ENCODE peak calls at places on chromosome 11, in six cellular contexts. One of them, this sample, is unnamed.
A peak's percentile ranks its signal among the peaks of the same experiment; 100 is the strongest.

GRCh38 chr11:62108017-62108750 is 15.6 kb upstream of the INCENP start:
- DNase-seq in psoas muscle: no peak
- DNase-seq in HFFc6: peak; percentile 60
- DNase-seq in astrocyte of the spinal cord: peak; percentile 74
- DNase-seq in A172: peak; percentile 55
- DNase-seq in CD8-positive, alpha-beta memory T cell: peak; percentile 69
- DNase-seq in this sample: peak; percentile 60

GRCh38 chr11:15769203-15769602 is 587.1 kb downstream of the SOX6 start:
- DNase-seq in HFFc6: no peak
- DNase-seq in A172: no peak
- DNase-seq in psoas muscle: no peak
- DNase-seq in CD8-positive, alpha-beta memory T cell: no peak
- DNase-seq in astrocyte of the spinal cord: no peak
- DNase-seq in this sample: no peak

GRCh38 chr11:119324124-119324665 is 7.3 kb upstream of the MCAM start:
- DNase-seq in psoas muscle: no peak
- DNase-seq in astrocyte of the spinal cord: no peak
- DNase-seq in HFFc6: no peak
- DNase-seq in A172: no peak
- DNase-seq in CD8-positive, alpha-beta memory T cell: no peak
- DNase-seq in this sample: no peak

GRCh38 chr11:73313652-73314051 is 5.6 kb downstream of the ARHGEF17 start:
- DNase-seq in A172: no peak
- DNase-seq in astrocyte of the spinal cord: no peak
- DNase-seq in psoas muscle: no peak
- DNase-seq in HFFc6: no peak
- DNase-seq in CD8-positive, alpha-beta memory T cell: no peak
- DNase-seq in this sample: no peak

GRCh38 chr11:14300661-14301304 is 58.2 kb downstream of the RRAS2 start:
- DNase-seq in A172: peak; percentile 83
- DNase-seq in HFFc6: peak; percentile 72
- DNase-seq in CD8-positive, alpha-beta memory T cell: peak; percentile 39
- DNase-seq in astrocyte of the spinal cord: peak; percentile 80
- DNase-seq in psoas muscle: peak; percentile 33
- DNase-seq in this sample: peak; percentile 64

GRCh38 chr11:67120881-67121710 is 2.0 kb downstream of the KDM2A start:
- DNase-seq in HFFc6: peak; percentile 10
- DNase-seq in astrocyte of the spinal cord: peak; percentile 42
- DNase-seq in CD8-positive, alpha-beta memory T cell: no peak
- DNase-seq in A172: peak; percentile 16
- DNase-seq in psoas muscle: no peak
- DNase-seq in this sample: peak; percentile 40

GRCh38 chr11:71070490-71071455 is 181.6 kb downstream of the SHANK2 start:
- DNase-seq in astrocyte of the spinal cord: no peak
- DNase-seq in psoas muscle: no peak
- DNase-seq in HFFc6: no peak
- DNase-seq in A172: no peak
- DNase-seq in CD8-positive, alpha-beta memory T cell: no peak
- DNase-seq in this sample: no peak

GRCh38 chr11:2099523-2100316 is 39.5 kb downstream of the IGF2 start:
- DNase-seq in CD8-positive, alpha-beta memory T cell: no peak
- DNase-seq in HFFc6: no peak
- DNase-seq in psoas muscle: peak; percentile 16
- DNase-seq in astrocyte of the spinal cord: no peak
- DNase-seq in A172: no peak
- DNase-seq in this sample: no peak

GRCh38 chr11:79241842-79242241 is 199.0 kb downstream of the TENM4 start:
- DNase-seq in astrocyte of the spinal cord: no peak
- DNase-seq in psoas muscle: no peak
- DNase-seq in HFFc6: no peak
- DNase-seq in CD8-positive, alpha-beta memory T cell: no peak
- DNase-seq in A172: no peak
- DNase-seq in this sample: no peak

GRCh38 chr11:129505266-129505665 is 129.6 kb downstream of the BARX2 start:
- DNase-seq in astrocyte of the spinal cord: no peak
- DNase-seq in CD8-positive, alpha-beta memory T cell: no peak
- DNase-seq in A172: no peak
- DNase-seq in HFFc6: no peak
- DNase-seq in psoas muscle: no peak
- DNase-seq in this sample: no peak